ENCODE peak calls at places on chromosomes 3 and 15, in seven cellular contexts. A is heart left ventricle; V is nephron progenitor cell; D is cardiac fibroblast; I is left ventricle myocardium superior; F is stimulated activated effector memory CD8-positive, alpha-beta T cell treated with anti-CD3 and anti-CD28 coated beads, Interleukin-12 subunit alpha, Interleukin-12 subunit beta, amount 100 ng/mL, for 72 hours; M is IMR-90. X is an unnamed sample.

GRCh38 chr3:62570888-62571287 is 197.5 kb upstream of the FEZF2 start:
- DNase-seq in A (no peak), V (no peak), D (no peak), I (no peak), F (no peak), M (no peak), X (no peak)

GRCh38 chr3:175432338-175433025 is 573.3 kb downstream of the NAALADL2 start:
- DNase-seq in A (no peak), V (no peak), D (peak), I (no peak), F (no peak), M (peak), X (no peak)

GRCh38 chr15:36323607-36324006 is 255.8 kb upstream of the CDIN1 start:
- DNase-seq in A (no peak), V (no peak), D (no peak), I (no peak), F (no peak), M (no peak), X (no peak)

GRCh38 chr3:151168269-151169094 is 34.5 kb downstream of the GPR171 start:
- DNase-seq in A (peak), V (peak), D (peak), I (peak), F (peak), M (peak), X (peak)

GRCh38 chr3:37921025-37921424 is 59.3 kb downstream of the CTDSPL start:
- DNase-seq in A (no peak), V (no peak), D (no peak), I (no peak), F (no peak), M (no peak), X (no peak)

GRCh38 chr3:128111147-128111546 is 12.5 kb downstream of the RUVBL1 start:
- DNase-seq in A (no peak), V (no peak), D (no peak), I (no peak), F (no peak), M (no peak), X (no peak)

GRCh38 chr15:69595009-69595825 is 142.6 kb downstream of the RPLP1 start:
- DNase-seq in A (peak), V (peak), D (no peak), I (peak), F (no peak), M (no peak), X (no peak)

GRCh38 chr3:72888546-72889309 is 882 bp downstream of the GXYLT2 start:
- DNase-seq in A (no peak), V (peak), D (peak), I (no peak), F (no peak), M (peak), X (no peak)

GRCh38 chr3:46701211-46701939 is at the start of gene TMIE:
- DNase-seq in A (no peak), V (peak), D (no peak), I (peak), F (no peak), M (no peak), X (peak)

GRCh38 chr3:40116478-40117162 is 192.9 kb upstream of the EIF1B start:
- DNase-seq in A (no peak), V (no peak), D (peak), I (no peak), F (no peak), M (peak), X (no peak)

GRCh38 chr15:40891810-40892448 is 2.3 kb upstream of the VPS18 start:
- DNase-seq in A (no peak), V (peak), D (peak), I (no peak), F (no peak), M (peak), X (no peak)

GRCh38 chr3:118765636-118766305 is 268.9 kb downstream of the IGSF11 start:
- DNase-seq in A (no peak), V (no peak), D (no peak), I (no peak), F (no peak), M (no peak), X (no peak)

GRCh38 chr3:194312743-194313281 is 38.3 kb downstream of the CPN2 start:
- DNase-seq in A (no peak), V (no peak), D (peak), I (peak), F (no peak), M (peak), X (no peak)

GRCh38 chr15:63218114-63218808 is 28.9 kb downstream of the RAB8B start:
- DNase-seq in A (no peak), V (no peak), D (peak), I (no peak), F (no peak), M (peak), X (no peak)

GRCh38 chr3:107392549-107393165 is 15.4 kb downstream of the CCDC54 start:
- DNase-seq in A (no peak), V (no peak), D (peak), I (no peak), F (no peak), M (peak), X (no peak)

GRCh38 chr3:133938770-133939495 is 43.3 kb upstream of the RAB6B start:
- DNase-seq in A (no peak), V (no peak), D (peak), I (no peak), F (no peak), M (peak), X (no peak)

GRCh38 chr15:38991701-38992100 is 427.1 kb upstream of the RASGRP1 start:
- DNase-seq in A (no peak), V (no peak), D (peak), I (no peak), F (no peak), M (no peak), X (no peak)

GRCh38 chr3:18086078-18086477 is 339.1 kb downstream of the SATB1 start:
- DNase-seq in A (no peak), V (peak), D (no peak), I (no peak), F (no peak), M (no peak), X (no peak)

GRCh38 chr3:80233576-80233975 is 465.8 kb upstream of the ROBO1 start:
- DNase-seq in A (no peak), V (no peak), D (no peak), I (no peak), F (no peak), M (peak), X (no peak)

GRCh38 chr3:171348121-171348520 is 112.1 kb downstream of the TNIK start:
- DNase-seq in A (no peak), V (no peak), D (peak), I (no peak), F (no peak), M (no peak), X (no peak)

GRCh38 chr15:20294651-20295237 is 246.9 kb downstream of the GOLGA6L6 start:
- DNase-seq in A (no peak), V (no peak), D (no peak), I (peak), F (peak), M (no peak), X (no peak)

GRCh38 chr3:51712511-51712931 is 5.7 kb downstream of the GRM2 start:
- DNase-seq in A (no peak), V (no peak), D (no peak), I (no peak), F (no peak), M (no peak), X (no peak)

GRCh38 chr3:42066516-42067181 is 24.5 kb upstream of the TRAK1 start:
- DNase-seq in A (no peak), V (no peak), D (peak), I (no peak), F (no peak), M (peak), X (no peak)

GRCh38 chr15:100740105-100740504 is 137.7 kb downstream of the ASB7 start:
- DNase-seq in A (no peak), V (no peak), D (no peak), I (no peak), F (no peak), M (peak), X (no peak)

GRCh38 chr15:61196711-61197110 is 32.4 kb downstream of the RORA start:
- DNase-seq in A (no peak), V (no peak), D (no peak), I (no peak), F (no peak), M (no peak), X (no peak)

GRCh38 chr3:115663414-115663813 is 40.1 kb downstream of the GAP43 start:
- DNase-seq in A (no peak), V (no peak), D (no peak), I (no peak), F (no peak), M (no peak), X (no peak)

GRCh38 chr3:125389282-125389681 is 14.2 kb upstream of the ZNF148 start:
- DNase-seq in A (no peak), V (no peak), D (no peak), I (no peak), F (no peak), M (no peak), X (no peak)

GRCh38 chr3:46228259-46229222 is 13.7 kb upstream of the CCR3 start:
- DNase-seq in A (no peak), V (no peak), D (peak), I (no peak), F (no peak), M (peak), X (no peak)

GRCh38 chr3:37814547-37814946 is 47.1 kb upstream of the CTDSPL start:
- DNase-seq in A (no peak), V (no peak), D (peak), I (no peak), F (no peak), M (peak), X (no peak)

GRCh38 chr3:63617391-63617790 is 35.1 kb upstream of the SNTN start:
- DNase-seq in A (no peak), V (no peak), D (no peak), I (no peak), F (no peak), M (no peak), X (no peak)

GRCh38 chr15:51288143-51289065 is 50.0 kb downstream of the CYP19A1 start:
- DNase-seq in A (no peak), V (no peak), D (peak), I (no peak), F (no peak), M (no peak), X (no peak)

GRCh38 chr3:184594386-184595035 is 32.9 kb downstream of the EPHB3 start:
- DNase-seq in A (no peak), V (peak), D (no peak), I (no peak), F (no peak), M (no peak), X (no peak)

GRCh38 chr15:81327526-81327925 is 3.6 kb upstream of the STARD5 start:
- DNase-seq in A (no peak), V (no peak), D (peak), I (no peak), F (no peak), M (peak), X (no peak)

X was measured in T-helper 1 cell.